ENCODE peak calls at places on chromosomes 1 and 21, in nine cellular contexts. D, W, Y, Q, N, B, C, F and R are unnamed samples. For H3K36me3, the result is how much of the 10 kb centered on the place peaks cover.

GRCh38 chr1:225318706-225319575 is 108.9 kb downstream of the LBR start:
- DNase-seq in D (no peak), W (peak), Y (no peak), Q (peak), N (peak), B (peak), C (peak), F (no peak), R (no peak)

GRCh38 chr1:3007298-3008147 is 13.7 kb upstream of the ACTRT2 start:
- DNase-seq in D (no peak), W (peak), Y (no peak), Q (no peak), N (no peak), B (no peak), C (no peak), F (no peak), R (no peak)

GRCh38 chr1:41504126-41505035 is 19.9 kb upstream of the EDN2 start:
- DNase-seq in D (peak), W (no peak), Y (no peak), Q (peak), N (no peak), B (peak), C (no peak), F (no peak), R (peak)

GRCh38 chr1:44108241-44108640 is 10.4 kb upstream of the KLF17 start:
- DNase-seq in D (no peak), W (no peak), Y (no peak), Q (peak), N (no peak), B (no peak), C (no peak), F (no peak), R (no peak)

GRCh38 chr1:54046671-54047383 is 6.2 kb downstream of the TMEM59 start:
- DNase-seq in D (no peak), W (no peak), Y (no peak), Q (peak), N (no peak), B (no peak), C (no peak), F (no peak), R (no peak)

GRCh38 chr1:22217811-22218460 is 75.0 kb upstream of the WNT4 start:
- DNase-seq in D (no peak), W (no peak), Y (no peak), Q (no peak), N (no peak), B (no peak), C (no peak), F (no peak), R (no peak)

GRCh38 chr1:147225193-147225730 is at the start of gene FMO5:
- DNase-seq in D (peak), W (peak), Y (peak), Q (peak), N (peak), B (peak), C (peak), F (peak), R (peak)

GRCh38 chr1:112975336-112975735 is 19.3 kb upstream of the SLC16A1 start:
- DNase-seq in D (no peak), W (no peak), Y (no peak), Q (no peak), N (no peak), B (no peak), C (no peak), F (no peak), R (no peak)

GRCh38 chr1:76068542-76068941 is 6.0 kb upstream of the ST6GALNAC3 start:
- DNase-seq in D (no peak), W (no peak), Y (no peak), Q (peak), N (no peak), B (no peak), C (no peak), F (no peak), R (peak)

GRCh38 chr1:175804556-175804955 is 61.2 kb upstream of the TNR start:
- DNase-seq in D (no peak), W (no peak), Y (no peak), Q (no peak), N (no peak), B (no peak), C (no peak), F (no peak), R (no peak)

GRCh38 chr1:178057863-178058576 is 35.9 kb upstream of the RASAL2 start:
- DNase-seq in D (peak), W (no peak), Y (peak), Q (peak), N (peak), B (peak), C (peak), F (peak), R (peak)

GRCh38 chr1:168468822-168469221 is 75.0 kb downstream of the XCL2 start:
- DNase-seq in D (no peak), W (no peak), Y (no peak), Q (no peak), N (no peak), B (no peak), C (no peak), F (no peak), R (no peak)

GRCh38 chr1:109484519-109484975 is 842 bp downstream of the ATXN7L2 start:
- DNase-seq in D (no peak), W (no peak), Y (no peak), Q (no peak), N (no peak), B (no peak), C (no peak), F (no peak), R (no peak)

GRCh38 chr1:168470821-168471473 is 72.8 kb downstream of the XCL2 start:
- DNase-seq in D (no peak), W (no peak), Y (no peak), Q (peak), N (no peak), B (peak), C (no peak), F (no peak), R (peak)

DNA sequence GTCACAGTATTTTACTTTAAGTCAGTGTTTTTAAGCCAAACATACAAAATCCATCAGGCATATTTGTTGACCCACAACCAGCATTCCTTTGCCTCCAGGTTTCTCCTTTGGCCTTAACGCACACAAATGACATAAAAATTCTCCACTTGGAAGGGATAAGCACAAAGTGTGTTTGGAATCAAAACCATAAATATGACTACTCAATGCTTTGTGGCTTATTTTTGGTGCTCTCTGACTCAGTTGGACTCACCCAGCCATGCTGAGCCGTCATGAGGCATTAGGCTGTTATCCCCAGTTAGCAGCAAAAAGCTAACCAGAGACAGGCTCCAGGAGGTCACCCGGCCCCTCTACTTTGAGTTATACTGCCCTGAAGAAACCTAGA is 948 bp downstream of the PRUNE1 start:
- DNase-seq in D (no peak), W (no peak), Y (no peak), Q (peak), N (no peak), B (peak), C (no peak), F (no peak), R (no peak)
- H3K36me3 ChIP-seq in D (under half), W (under half), Y (under half), Q (under half), N (under half), B (under half), C (under half), F (under half), R (under half)

GRCh38 chr1:92838519-92838918 is 6.7 kb downstream of the RPL5 start:
- DNase-seq in D (no peak), W (no peak), Y (no peak), Q (peak), N (no peak), B (no peak), C (no peak), F (no peak), R (no peak)
- H3K36me3 ChIP-seq in D (half or more), W (half or more), Y (under half), Q (half or more), N (half or more), B (half or more), C (half or more), F (under half), R (half or more)

GRCh38 chr1:157540160-157540748 is 12.1 kb downstream of the FCRL5 start:
- DNase-seq in D (no peak), W (no peak), Y (no peak), Q (no peak), N (no peak), B (no peak), C (no peak), F (no peak), R (no peak)

GRCh38 chr1:157542676-157543075 is 9.6 kb downstream of the FCRL5 start:
- DNase-seq in D (peak), W (no peak), Y (no peak), Q (no peak), N (peak), B (no peak), C (no peak), F (no peak), R (no peak)

GRCh38 chr1:157540852-157541251 is 11.5 kb downstream of the FCRL5 start:
- DNase-seq in D (no peak), W (no peak), Y (no peak), Q (no peak), N (no peak), B (no peak), C (no peak), F (no peak), R (no peak)

GRCh38 chr1:157539568-157539967 is 12.7 kb downstream of the FCRL5 start:
- DNase-seq in D (no peak), W (no peak), Y (no peak), Q (no peak), N (no peak), B (no peak), C (no peak), F (no peak), R (no peak)
- H3K36me3 ChIP-seq in D (under half), W (under half), Y (under half), Q (under half), N (under half), B (under half), C (under half), F (under half), R (under half)

GRCh38 chr1:172566196-172566997 is 33.4 kb downstream of the SUCO start:
- DNase-seq in D (no peak), W (no peak), Y (no peak), Q (no peak), N (no peak), B (no peak), C (no peak), F (no peak), R (no peak)

DNA sequence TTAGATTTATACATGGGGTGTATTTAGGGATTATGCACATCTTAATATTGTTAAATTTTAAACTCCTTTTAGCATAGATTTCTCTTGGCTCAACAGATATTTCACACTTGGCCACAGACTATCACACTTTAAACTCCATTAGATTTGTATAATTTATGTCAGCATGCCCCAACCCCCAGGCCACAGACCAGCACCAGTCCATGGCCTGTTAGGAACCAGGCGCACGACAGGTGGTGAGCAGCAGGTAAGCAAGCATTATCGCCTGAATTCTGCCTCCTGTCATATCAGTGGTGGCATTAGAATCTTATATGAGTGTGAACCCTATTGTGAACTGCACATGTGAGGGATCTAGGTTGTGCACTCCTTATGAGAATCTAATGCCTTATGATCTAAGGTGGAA is 34.8 kb downstream of the SUCO start:
- DNase-seq in D (no peak), W (no peak), Y (no peak), Q (no peak), N (no peak), B (no peak), C (no peak), F (no peak), R (no peak)
- H3K36me3 ChIP-seq in D (half or more), W (under half), Y (under half), Q (under half), N (half or more), B (under half), C (half or more), F (under half), R (under half)

GRCh38 chr1:40407453-40407852 is 33.9 kb downstream of the SMAP2 start:
- DNase-seq in D (no peak), W (no peak), Y (no peak), Q (no peak), N (no peak), B (no peak), C (no peak), F (no peak), R (no peak)

GRCh38 chr1:40409467-40409866 is 35.9 kb downstream of the SMAP2 start:
- DNase-seq in D (no peak), W (no peak), Y (no peak), Q (no peak), N (no peak), B (no peak), C (no peak), F (no peak), R (no peak)

GRCh38 chr1:40404670-40405462 is 31.3 kb downstream of the SMAP2 start:
- DNase-seq in D (no peak), W (peak), Y (no peak), Q (peak), N (peak), B (peak), C (no peak), F (no peak), R (peak)

GRCh38 chr1:40401427-40402201 is 28.1 kb downstream of the SMAP2 start:
- DNase-seq in D (no peak), W (no peak), Y (no peak), Q (no peak), N (no peak), B (no peak), C (no peak), F (no peak), R (no peak)

GRCh38 chr1:40405812-40406211 is 32.3 kb downstream of the SMAP2 start:
- DNase-seq in D (no peak), W (no peak), Y (no peak), Q (no peak), N (no peak), B (no peak), C (no peak), F (no peak), R (no peak)
- H3K36me3 ChIP-seq in D (under half), W (under half), Y (under half), Q (under half), N (under half), B (under half), C (under half), F (under half), R (under half)

GRCh38 chr21:46392921-46393320 is 65.8 kb upstream of the DIP2A start:
- DNase-seq in D (peak), W (no peak), Y (no peak), Q (peak), N (peak), B (peak), C (peak), F (peak), R (no peak)
- H3K36me3 ChIP-seq in D (half or more), W (under half), Y (under half), Q (under half), N (half or more), B (under half), C (half or more), F (under half), R (half or more)

DNA sequence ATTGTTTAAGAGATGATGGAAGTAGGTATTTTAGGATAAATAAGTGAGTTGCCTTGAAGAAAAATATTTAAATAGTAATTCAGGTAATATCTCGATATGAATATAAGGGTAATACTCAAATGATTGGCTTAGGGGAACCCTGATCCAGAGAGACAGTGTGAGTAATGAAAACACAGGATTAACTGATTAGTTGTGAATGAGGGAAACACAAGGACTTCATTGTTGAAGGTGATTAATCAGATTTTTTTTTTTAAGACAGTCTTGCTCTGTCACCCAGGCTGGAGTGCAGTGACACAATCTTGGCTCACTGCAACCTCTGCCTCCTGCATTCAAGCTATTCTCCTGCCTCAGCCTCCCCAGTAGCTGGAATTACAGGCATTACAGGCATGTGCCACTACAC is 12.7 kb downstream of the SLC25A33 start:
- DNase-seq in D (no peak), W (no peak), Y (no peak), Q (no peak), N (no peak), B (no peak), C (no peak), F (no peak), R (no peak)
- H3K36me3 ChIP-seq in D (under half), W (under half), Y (under half), Q (under half), N (under half), B (under half), C (under half), F (under half), R (under half)

DNA sequence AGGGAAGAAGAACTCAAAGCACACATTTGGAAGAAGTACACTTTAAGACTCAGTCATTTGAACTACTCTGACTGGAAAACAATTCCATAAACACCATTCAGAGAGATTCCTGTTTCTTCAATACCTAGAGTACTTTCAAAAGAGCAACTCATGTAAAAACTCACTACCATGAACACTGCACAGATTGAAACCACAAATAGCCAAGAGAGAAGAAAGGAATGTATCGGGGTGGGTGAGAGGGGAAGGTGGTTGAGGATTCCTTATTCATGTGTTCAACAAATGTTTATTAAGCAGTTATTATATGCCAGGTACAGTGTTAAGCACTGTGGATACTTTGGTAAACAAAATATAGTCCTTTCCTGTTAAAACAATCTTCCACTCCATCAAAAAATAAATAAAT is 64.7 kb downstream of the NRIP1 start:
- DNase-seq in D (no peak), W (no peak), Y (no peak), Q (peak), N (no peak), B (peak), C (no peak), F (no peak), R (no peak)
- H3K36me3 ChIP-seq in D (under half), W (under half), Y (under half), Q (under half), N (under half), B (under half), C (under half), F (under half), R (under half)

DNA sequence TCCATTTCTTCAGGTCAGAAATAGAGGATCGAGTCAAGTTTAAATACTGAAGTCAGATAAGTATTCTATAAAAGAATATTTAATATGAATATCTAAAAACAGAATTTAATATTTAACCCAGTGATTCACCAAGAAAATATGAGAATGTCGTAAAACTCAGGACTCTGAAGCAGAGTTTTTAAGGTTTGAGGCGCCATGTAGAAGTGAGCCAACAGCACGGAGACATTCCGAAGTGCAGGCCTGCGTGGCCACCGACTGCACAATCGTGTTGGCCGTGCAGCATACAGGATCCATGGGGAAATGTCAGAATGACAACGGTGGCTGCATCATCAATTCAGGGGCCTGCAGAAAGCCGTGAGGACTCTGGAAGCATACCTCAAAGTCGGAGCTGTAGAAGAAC is 23.4 kb downstream of the MRAP start:
- DNase-seq in D (no peak), W (no peak), Y (no peak), Q (no peak), N (no peak), B (no peak), C (no peak), F (no peak), R (no peak)
- H3K36me3 ChIP-seq in D (half or more), W (half or more), Y (under half), Q (half or more), N (half or more), B (half or more), C (half or more), F (under half), R (half or more)

GRCh38 chr1:10113501-10113900 is 80.7 kb downstream of the UBE4B start:
- DNase-seq in D (no peak), W (no peak), Y (no peak), Q (no peak), N (no peak), B (no peak), C (no peak), F (no peak), R (no peak)
- H3K36me3 ChIP-seq in D (half or more), W (under half), Y (under half), Q (under half), N (half or more), B (under half), C (half or more), F (under half), R (under half)